ENCODE peak calls at places on chromosomes 5 and 9, in eight cellular contexts. T is left lung, S is GM23248, F is ovary, E is right atrium auricular region, R is A549, Q is esophagus squamous epithelium, M is gastrocnemius medialis. K is an unnamed sample. For H3K4me1, the result is how much of the 10 kb centered on the place peaks cover.

GRCh38 chr5:138610468-138611294 is 35.5 kb upstream of the HSPA9 start:
- DNase-seq in T (no peak), S (peak), F (peak), E (no peak), R (peak), Q (no peak), M (no peak), K (no peak)

GRCh38 chr5:23977996-23978395 is 470.6 kb downstream of the PRDM9 start:
- DNase-seq in T (no peak), S (peak), F (no peak), E (no peak), R (peak), Q (no peak), M (no peak), K (no peak)

GRCh38 chr9:82571540-82571939 is 491.4 kb downstream of the RASEF start:
- DNase-seq in T (no peak), S (no peak), F (no peak), E (no peak), R (no peak), Q (no peak), M (no peak), K (no peak)

GRCh38 chr9:113187935-113188595 is 33.0 kb downstream of the FKBP15 start:
- DNase-seq in T (peak), S (peak), F (no peak), E (peak), R (peak), Q (no peak), M (peak), K (peak)

GRCh38 chr9:81318571-81318970 is 370.8 kb downstream of the TLE1 start:
- DNase-seq in T (no peak), S (peak), F (no peak), E (no peak), R (peak), Q (no peak), M (no peak), K (peak)

GRCh38 chr5:171386861-171387254 is 791 bp upstream of the NPM1 start:
- DNase-seq in T (no peak), S (no peak), F (peak), E (no peak), R (no peak), Q (no peak), M (no peak), K (no peak)

GRCh38 chr5:178113141-178113787 is at the start of gene N4BP3:
- DNase-seq in T (peak), S (peak), F (no peak), E (no peak), R (peak), Q (no peak), M (no peak), K (peak)

GRCh38 chr9:124973807-124974206 is 32.9 kb upstream of the GOLGA1 start:
- DNase-seq in T (no peak), S (no peak), F (no peak), E (no peak), R (no peak), Q (no peak), M (no peak), K (no peak)

GRCh38 chr5:138109463-138110265 is 25.8 kb downstream of the WNT8A start:
- DNase-seq in T (no peak), S (peak), F (no peak), E (no peak), R (no peak), Q (no peak), M (no peak), K (no peak)

GRCh38 chr9:129731477-129732085 is 21.3 kb downstream of the PTGES start:
- DNase-seq in T (no peak), S (no peak), F (no peak), E (no peak), R (no peak), Q (no peak), M (no peak), K (no peak)

GRCh38 chr5:176187276-176188062 is 50.8 kb upstream of the SIMC1 start:
- DNase-seq in T (no peak), S (no peak), F (no peak), E (peak), R (no peak), Q (no peak), M (no peak), K (no peak)

GRCh38 chr9:72305102-72305546 is 59.9 kb downstream of the ZFAND5 start:
- DNase-seq in T (peak), S (peak), F (peak), E (peak), R (peak), Q (peak), M (peak), K (no peak)

GRCh38 chr9:35909687-35910612 is 660 bp downstream of the SPAAR start:
- DNase-seq in T (no peak), S (no peak), F (no peak), E (peak), R (no peak), Q (no peak), M (peak), K (no peak)
- H3K4me1 ChIP-seq in T (half or more), S (under half), F (under half), E (half or more), R (half or more), Q (under half), M (under half), K (half or more)

GRCh38 chr5:149345147-149345891 is at the start of gene GRPEL2:
- DNase-seq in T (peak), S (peak), F (peak), E (peak), R (peak), Q (peak), M (peak), K (peak)
- H3K4me1 ChIP-seq in T (under half), S (under half), F (under half), E (under half), R (under half), Q (under half), M (under half), K (under half)

GRCh38 chr9:34185778-34186551 is 7.1 kb downstream of the UBAP1 start:
- DNase-seq in T (no peak), S (peak), F (peak), E (peak), R (peak), Q (no peak), M (peak), K (peak)

GRCh38 chr9:34190996-34191892 is 12.4 kb downstream of the UBAP1 start:
- DNase-seq in T (no peak), S (peak), F (no peak), E (no peak), R (peak), Q (no peak), M (no peak), K (no peak)

GRCh38 chr9:34187891-34188240 is 9.0 kb downstream of the UBAP1 start:
- DNase-seq in T (no peak), S (peak), F (no peak), E (no peak), R (no peak), Q (no peak), M (no peak), K (no peak)
- H3K4me1 ChIP-seq in T (under half), S (under half), F (under half), E (half or more), R (half or more), Q (under half), M (half or more), K (under half)

GRCh38 chr9:134319306-134320194 is 6.7 kb upstream of the RXRA start:
- DNase-seq in T (peak), S (no peak), F (peak), E (no peak), R (no peak), Q (no peak), M (no peak), K (no peak)
- H3K4me1 ChIP-seq in T (under half), S (under half), F (under half), E (under half), R (under half), Q (under half), M (under half), K (under half)

GRCh38 chr9:137317021-137317978 is 15.2 kb upstream of the NRARP start:
- DNase-seq in T (no peak), S (no peak), F (peak), E (no peak), R (peak), Q (no peak), M (no peak), K (no peak)
- H3K4me1 ChIP-seq in T (under half), S (under half), F (under half), E (half or more), R (under half), Q (under half), M (under half), K (under half)

DNA sequence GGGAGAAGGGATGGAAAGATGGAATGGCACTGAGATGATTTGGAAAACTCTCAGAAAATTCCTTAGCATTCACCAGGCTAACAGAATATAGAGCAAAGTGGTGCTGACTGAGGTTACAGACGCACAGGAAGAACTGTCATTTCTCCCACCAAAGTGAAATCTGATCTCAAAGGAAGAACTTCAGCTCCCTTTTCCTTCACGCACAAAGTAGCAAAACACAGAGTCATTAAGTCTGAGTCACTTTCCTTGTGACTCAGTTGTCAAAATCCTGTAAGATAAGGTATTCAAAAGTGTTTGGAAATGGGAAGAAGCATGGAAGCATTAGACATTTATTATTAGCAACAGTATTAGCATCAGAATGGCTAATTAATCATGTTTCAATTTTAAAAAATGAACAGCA is 11.7 kb downstream of the MPDZ start:
- DNase-seq in T (no peak), S (peak), F (no peak), E (no peak), R (peak), Q (no peak), M (no peak), K (no peak)
- H3K4me1 ChIP-seq in T (under half), S (under half), F (under half), E (under half), R (under half), Q (under half), M (half or more), K (under half)

GRCh38 chr5:136056771-136057335 is 28.1 kb downstream of the TGFBI start:
- DNase-seq in T (no peak), S (peak), F (no peak), E (no peak), R (no peak), Q (no peak), M (no peak), K (no peak)

GRCh38 chr5:136058031-136058971 is 29.5 kb downstream of the TGFBI start:
- DNase-seq in T (peak), S (peak), F (peak), E (peak), R (peak), Q (no peak), M (peak), K (peak)

GRCh38 chr5:136060963-136061362 is 32.2 kb downstream of the TGFBI start:
- DNase-seq in T (no peak), S (no peak), F (no peak), E (no peak), R (no peak), Q (no peak), M (no peak), K (no peak)

GRCh38 chr5:136057401-136057951 is 28.7 kb downstream of the TGFBI start:
- DNase-seq in T (no peak), S (peak), F (no peak), E (no peak), R (no peak), Q (no peak), M (no peak), K (peak)

DNA sequence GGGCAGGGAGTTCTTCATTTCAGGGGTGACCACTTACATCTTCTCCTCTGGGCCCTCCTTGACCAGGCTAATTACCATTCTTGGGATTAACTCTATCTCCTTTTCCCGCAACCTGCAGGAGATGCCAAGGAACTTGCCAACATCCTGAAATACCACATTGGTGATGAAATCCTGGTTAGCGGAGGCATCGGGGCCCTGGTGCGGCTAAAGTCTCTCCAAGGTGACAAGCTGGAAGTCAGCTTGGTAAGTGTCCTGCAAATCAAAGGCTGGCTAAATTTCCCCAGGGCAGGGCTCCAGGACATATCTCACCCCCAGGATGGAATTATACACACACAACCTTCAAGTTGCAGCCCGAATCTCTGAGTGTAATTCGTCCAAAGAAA is 30.2 kb downstream of the TGFBI start:
- DNase-seq in T (no peak), S (no peak), F (no peak), E (no peak), R (no peak), Q (no peak), M (no peak), K (no peak)
- H3K4me1 ChIP-seq in T (under half), S (half or more), F (under half), E (under half), R (half or more), Q (under half), M (under half), K (half or more)

GRCh38 chr5:151104795-151105194 is 24.0 kb upstream of the TNIP1 start:
- DNase-seq in T (no peak), S (peak), F (peak), E (peak), R (no peak), Q (no peak), M (peak), K (no peak)

GRCh38 chr5:151101746-151102145 is 20.9 kb upstream of the TNIP1 start:
- DNase-seq in T (no peak), S (no peak), F (no peak), E (no peak), R (no peak), Q (no peak), M (no peak), K (no peak)

GRCh38 chr5:151100690-151101089 is 19.9 kb upstream of the TNIP1 start:
- DNase-seq in T (no peak), S (no peak), F (no peak), E (no peak), R (no peak), Q (no peak), M (no peak), K (no peak)

GRCh38 chr5:151098185-151098813 is 17.5 kb upstream of the TNIP1 start:
- DNase-seq in T (no peak), S (no peak), F (no peak), E (no peak), R (no peak), Q (no peak), M (no peak), K (no peak)

GRCh38 chr5:151101151-151101550 is 20.3 kb upstream of the TNIP1 start:
- DNase-seq in T (no peak), S (no peak), F (no peak), E (no peak), R (no peak), Q (no peak), M (no peak), K (no peak)
- H3K4me1 ChIP-seq in T (under half), S (under half), F (under half), E (under half), R (under half), Q (under half), M (under half), K (under half)

K was measured in SJSA1.